ENCODE peak calls at places on chromosomes 5 and 9, in six cellular contexts. One of them, this sample, is unnamed.

GRCh38 chr5:129413570-129413969 is 46.5 kb upstream of the ADAMTS19 start:
- DNase-seq in CD8-positive, alpha-beta T cell: no peak
- DNase-seq in heart left ventricle: no peak
- DNase-seq in cardiac muscle cell: no peak
- DNase-seq in neural progenitor cell: no peak
- DNase-seq in aorta: no peak
- DNase-seq in this sample: no peak

GRCh38 chr5:168784449-168784848 is 205.3 kb upstream of the PANK3 start:
- DNase-seq in CD8-positive, alpha-beta T cell: no peak
- DNase-seq in heart left ventricle: no peak
- DNase-seq in cardiac muscle cell: no peak
- DNase-seq in neural progenitor cell: no peak
- DNase-seq in aorta: no peak
- DNase-seq in this sample: no peak

GRCh38 chr5:11619339-11620028 is 284.8 kb downstream of the CTNND2 start:
- DNase-seq in CD8-positive, alpha-beta T cell: no peak
- DNase-seq in heart left ventricle: no peak
- DNase-seq in cardiac muscle cell: peak
- DNase-seq in neural progenitor cell: peak
- DNase-seq in aorta: no peak
- DNase-seq in this sample: no peak

GRCh38 chr5:3656803-3657202 is 61.2 kb downstream of the IRX1 start:
- DNase-seq in CD8-positive, alpha-beta T cell: no peak
- DNase-seq in heart left ventricle: no peak
- DNase-seq in cardiac muscle cell: no peak
- DNase-seq in neural progenitor cell: no peak
- DNase-seq in aorta: no peak
- DNase-seq in this sample: peak

GRCh38 chr9:91066856-91067255 is 265.2 kb downstream of the SYK start:
- DNase-seq in CD8-positive, alpha-beta T cell: no peak
- DNase-seq in heart left ventricle: no peak
- DNase-seq in cardiac muscle cell: no peak
- DNase-seq in neural progenitor cell: no peak
- DNase-seq in aorta: no peak
- DNase-seq in this sample: no peak

GRCh38 chr5:172834570-172835245 is 657 bp downstream of the ERGIC1 start:
- DNase-seq in CD8-positive, alpha-beta T cell: no peak
- DNase-seq in heart left ventricle: no peak
- DNase-seq in cardiac muscle cell: peak
- DNase-seq in neural progenitor cell: peak
- DNase-seq in aorta: peak
- DNase-seq in this sample: no peak

GRCh38 chr9:113609562-113610318 is 146.2 kb downstream of the RGS3 start:
- DNase-seq in CD8-positive, alpha-beta T cell: no peak
- DNase-seq in heart left ventricle: peak
- DNase-seq in cardiac muscle cell: peak
- DNase-seq in neural progenitor cell: peak
- DNase-seq in aorta: peak
- DNase-seq in this sample: no peak

GRCh38 chr9:90107864-90108263 is 503.1 kb downstream of the GADD45G start:
- DNase-seq in CD8-positive, alpha-beta T cell: no peak
- DNase-seq in heart left ventricle: no peak
- DNase-seq in cardiac muscle cell: no peak
- DNase-seq in neural progenitor cell: no peak
- DNase-seq in aorta: no peak
- DNase-seq in this sample: no peak

GRCh38 chr5:111384220-111384619 is 128.1 kb downstream of the STARD4 start:
- DNase-seq in CD8-positive, alpha-beta T cell: no peak
- DNase-seq in heart left ventricle: no peak
- DNase-seq in cardiac muscle cell: peak
- DNase-seq in neural progenitor cell: no peak
- DNase-seq in aorta: no peak
- DNase-seq in this sample: no peak

GRCh38 chr9:21657966-21658667 is 144.3 kb upstream of the MTAP start:
- DNase-seq in CD8-positive, alpha-beta T cell: no peak
- DNase-seq in heart left ventricle: no peak
- DNase-seq in cardiac muscle cell: no peak
- DNase-seq in neural progenitor cell: no peak
- DNase-seq in aorta: no peak
- DNase-seq in this sample: no peak

GRCh38 chr9:126235350-126235740 is 91.3 kb upstream of the MVB12B start:
- DNase-seq in CD8-positive, alpha-beta T cell: no peak
- DNase-seq in heart left ventricle: no peak
- DNase-seq in cardiac muscle cell: no peak
- DNase-seq in neural progenitor cell: no peak
- DNase-seq in aorta: no peak
- DNase-seq in this sample: no peak

GRCh38 chr5:36442352-36442751 is 140.7 kb upstream of the RANBP3L start:
- DNase-seq in CD8-positive, alpha-beta T cell: no peak
- DNase-seq in heart left ventricle: no peak
- DNase-seq in cardiac muscle cell: no peak
- DNase-seq in neural progenitor cell: no peak
- DNase-seq in aorta: no peak
- DNase-seq in this sample: no peak

GRCh38 chr5:165188555-165189260 is 1683.3 kb downstream of the MAT2B start:
- DNase-seq in CD8-positive, alpha-beta T cell: no peak
- DNase-seq in heart left ventricle: no peak
- DNase-seq in cardiac muscle cell: no peak
- DNase-seq in neural progenitor cell: no peak
- DNase-seq in aorta: no peak
- DNase-seq in this sample: no peak

GRCh38 chr9:6106576-6107339 is 91.3 kb upstream of the RANBP6 start:
- DNase-seq in CD8-positive, alpha-beta T cell: no peak
- DNase-seq in heart left ventricle: peak
- DNase-seq in cardiac muscle cell: peak
- DNase-seq in neural progenitor cell: peak
- DNase-seq in aorta: no peak
- DNase-seq in this sample: no peak

GRCh38 chr5:125140855-125141254 is 394.4 kb upstream of the ZNF608 start:
- DNase-seq in CD8-positive, alpha-beta T cell: no peak
- DNase-seq in heart left ventricle: peak
- DNase-seq in cardiac muscle cell: no peak
- DNase-seq in neural progenitor cell: peak
- DNase-seq in aorta: no peak
- DNase-seq in this sample: no peak

GRCh38 chr9:134419684-134420076 is 93.4 kb downstream of the RXRA start:
- DNase-seq in CD8-positive, alpha-beta T cell: no peak
- DNase-seq in heart left ventricle: no peak
- DNase-seq in cardiac muscle cell: no peak
- DNase-seq in neural progenitor cell: peak
- DNase-seq in aorta: no peak
- DNase-seq in this sample: no peak

GRCh38 chr5:55917402-55918096 is 66.4 kb downstream of the IL31RA start:
- DNase-seq in CD8-positive, alpha-beta T cell: no peak
- DNase-seq in heart left ventricle: no peak
- DNase-seq in cardiac muscle cell: no peak
- DNase-seq in neural progenitor cell: no peak
- DNase-seq in aorta: no peak
- DNase-seq in this sample: no peak

GRCh38 chr5:13664377-13664776 is 280.1 kb downstream of the DNAH5 start:
- DNase-seq in CD8-positive, alpha-beta T cell: no peak
- DNase-seq in heart left ventricle: no peak
- DNase-seq in cardiac muscle cell: no peak
- DNase-seq in neural progenitor cell: no peak
- DNase-seq in aorta: no peak
- DNase-seq in this sample: no peak

GRCh38 chr9:12538842-12539584 is 154.2 kb upstream of the TYRP1 start:
- DNase-seq in CD8-positive, alpha-beta T cell: no peak
- DNase-seq in heart left ventricle: no peak
- DNase-seq in cardiac muscle cell: no peak
- DNase-seq in neural progenitor cell: no peak
- DNase-seq in aorta: no peak
- DNase-seq in this sample: no peak

GRCh38 chr9:71793386-71794105 is 25.2 kb upstream of the CEMIP2 start:
- DNase-seq in CD8-positive, alpha-beta T cell: no peak
- DNase-seq in heart left ventricle: no peak
- DNase-seq in cardiac muscle cell: peak
- DNase-seq in neural progenitor cell: peak
- DNase-seq in aorta: no peak
- DNase-seq in this sample: no peak

GRCh38 chr5:4082966-4083564 is 487.4 kb downstream of the IRX1 start:
- DNase-seq in CD8-positive, alpha-beta T cell: no peak
- DNase-seq in heart left ventricle: no peak
- DNase-seq in cardiac muscle cell: no peak
- DNase-seq in neural progenitor cell: no peak
- DNase-seq in aorta: no peak
- DNase-seq in this sample: no peak

GRCh38 chr9:34896112-34896511 is 62.0 kb upstream of the PHF24 start:
- DNase-seq in CD8-positive, alpha-beta T cell: no peak
- DNase-seq in heart left ventricle: no peak
- DNase-seq in cardiac muscle cell: peak
- DNase-seq in neural progenitor cell: peak
- DNase-seq in aorta: no peak
- DNase-seq in this sample: no peak

GRCh38 chr9:14096182-14096922 is 217.6 kb downstream of the NFIB start:
- DNase-seq in CD8-positive, alpha-beta T cell: no peak
- DNase-seq in heart left ventricle: peak
- DNase-seq in cardiac muscle cell: peak
- DNase-seq in neural progenitor cell: peak
- DNase-seq in aorta: no peak
- DNase-seq in this sample: no peak

GRCh38 chr9:26974927-26975326 is 18.7 kb downstream of the IFT74 start:
- DNase-seq in CD8-positive, alpha-beta T cell: no peak
- DNase-seq in heart left ventricle: no peak
- DNase-seq in cardiac muscle cell: no peak
- DNase-seq in neural progenitor cell: peak
- DNase-seq in aorta: no peak
- DNase-seq in this sample: no peak

GRCh38 chr9:114403153-114403756 is 15.5 kb upstream of the AKNA start:
- DNase-seq in CD8-positive, alpha-beta T cell: no peak
- DNase-seq in heart left ventricle: no peak
- DNase-seq in cardiac muscle cell: no peak
- DNase-seq in neural progenitor cell: no peak
- DNase-seq in aorta: no peak
- DNase-seq in this sample: no peak

GRCh38 chr5:109936091-109936490 is 246.4 kb downstream of the MAN2A1 start:
- DNase-seq in CD8-positive, alpha-beta T cell: no peak
- DNase-seq in heart left ventricle: no peak
- DNase-seq in cardiac muscle cell: no peak
- DNase-seq in neural progenitor cell: no peak
- DNase-seq in aorta: no peak
- DNase-seq in this sample: no peak

GRCh38 chr9:129305246-129305645 is 127.2 kb upstream of the IER5L start:
- DNase-seq in CD8-positive, alpha-beta T cell: no peak
- DNase-seq in heart left ventricle: no peak
- DNase-seq in cardiac muscle cell: no peak
- DNase-seq in neural progenitor cell: no peak
- DNase-seq in aorta: no peak
- DNase-seq in this sample: peak

GRCh38 chr9:91023741-91024140 is 222.1 kb downstream of the SYK start:
- DNase-seq in CD8-positive, alpha-beta T cell: no peak
- DNase-seq in heart left ventricle: no peak
- DNase-seq in cardiac muscle cell: no peak
- DNase-seq in neural progenitor cell: no peak
- DNase-seq in aorta: no peak
- DNase-seq in this sample: no peak

GRCh38 chr5:56377573-56377972 is 144.4 kb upstream of the ANKRD55 start:
- DNase-seq in CD8-positive, alpha-beta T cell: no peak
- DNase-seq in heart left ventricle: no peak
- DNase-seq in cardiac muscle cell: no peak
- DNase-seq in neural progenitor cell: no peak
- DNase-seq in aorta: no peak
- DNase-seq in this sample: no peak

GRCh38 chr5:85896499-85896898 is 721.2 kb upstream of the COX7C start:
- DNase-seq in CD8-positive, alpha-beta T cell: no peak
- DNase-seq in heart left ventricle: no peak
- DNase-seq in cardiac muscle cell: no peak
- DNase-seq in neural progenitor cell: no peak
- DNase-seq in aorta: no peak
- DNase-seq in this sample: no peak

GRCh38 chr5:171586436-171586835 is 167.0 kb downstream of the FGF18 start:
- DNase-seq in CD8-positive, alpha-beta T cell: no peak
- DNase-seq in heart left ventricle: no peak
- DNase-seq in cardiac muscle cell: no peak
- DNase-seq in neural progenitor cell: no peak
- DNase-seq in aorta: no peak
- DNase-seq in this sample: no peak

DNA sequence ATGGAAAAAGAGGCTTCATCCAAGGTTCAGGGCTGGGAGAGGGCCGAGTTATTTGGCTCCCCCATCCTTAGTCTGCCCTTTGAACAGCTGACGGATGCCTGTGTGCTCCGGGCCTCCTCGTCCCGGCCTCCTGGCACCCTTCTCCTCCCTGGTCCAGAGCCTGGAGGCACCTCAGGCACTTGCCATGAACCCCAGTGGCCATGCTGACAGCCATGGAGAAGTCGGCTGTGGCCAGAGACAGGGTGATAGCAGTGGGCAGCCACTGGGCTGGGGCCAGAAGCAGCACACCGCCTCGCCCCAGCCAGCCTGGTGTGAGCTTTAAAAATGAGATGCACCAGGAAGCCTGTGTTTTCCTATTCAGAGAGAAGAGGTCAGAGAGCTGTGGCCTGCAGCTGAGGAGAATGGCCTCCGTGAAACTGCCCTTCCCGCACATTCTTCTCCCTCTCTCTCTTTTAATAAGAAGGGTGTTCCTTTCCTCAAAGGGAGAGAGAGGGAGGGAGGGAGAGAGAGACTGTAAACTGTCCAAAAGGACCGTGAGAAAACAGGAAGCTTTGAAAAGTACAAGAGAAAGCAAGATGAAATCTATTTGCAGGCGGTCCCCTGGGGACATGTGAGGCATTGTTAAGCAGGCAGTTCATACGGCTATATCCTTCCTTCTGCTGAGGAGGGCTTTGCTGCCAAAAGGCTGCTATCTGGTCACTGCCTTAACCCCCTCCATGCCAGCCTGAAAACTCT is 55.3 kb downstream of the ZNF366 start:
- DNase-seq in CD8-positive, alpha-beta T cell: no peak
- DNase-seq in heart left ventricle: peak
- DNase-seq in cardiac muscle cell: no peak
- DNase-seq in neural progenitor cell: peak
- DNase-seq in aorta: peak
- DNase-seq in this sample: peak
- H3K4me3 ChIP-seq in CD8-positive, alpha-beta T cell: no peak
- H3K4me3 ChIP-seq in heart left ventricle: no peak
- H3K4me3 ChIP-seq in cardiac muscle cell: no peak
- H3K4me3 ChIP-seq in neural progenitor cell: no peak
- H3K4me3 ChIP-seq in aorta: no peak
- H3K4me3 ChIP-seq in this sample: no peak

GRCh38 chr9:80049096-80049495 is 477.3 kb downstream of the TLE4 start:
- DNase-seq in CD8-positive, alpha-beta T cell: no peak
- DNase-seq in heart left ventricle: no peak
- DNase-seq in cardiac muscle cell: no peak
- DNase-seq in neural progenitor cell: peak
- DNase-seq in aorta: no peak
- DNase-seq in this sample: no peak
- H3K4me3 ChIP-seq in CD8-positive, alpha-beta T cell: no peak
- H3K4me3 ChIP-seq in heart left ventricle: no peak
- H3K4me3 ChIP-seq in cardiac muscle cell: no peak
- H3K4me3 ChIP-seq in neural progenitor cell: no peak
- H3K4me3 ChIP-seq in aorta: no peak
- H3K4me3 ChIP-seq in this sample: no peak

GRCh38 chr5:178163772-178164735 is 10.4 kb upstream of the NHP2 start:
- DNase-seq in CD8-positive, alpha-beta T cell: peak
- DNase-seq in heart left ventricle: peak
- DNase-seq in cardiac muscle cell: peak
- DNase-seq in neural progenitor cell: peak
- DNase-seq in aorta: peak
- DNase-seq in this sample: peak
- H3K4me3 ChIP-seq in CD8-positive, alpha-beta T cell: no peak
- H3K4me3 ChIP-seq in heart left ventricle: peak
- H3K4me3 ChIP-seq in cardiac muscle cell: no peak
- H3K4me3 ChIP-seq in neural progenitor cell: peak
- H3K4me3 ChIP-seq in aorta: no peak
- H3K4me3 ChIP-seq in this sample: no peak

GRCh38 chr5:117454716-117455212 is 880.1 kb upstream of the SEMA6A start:
- DNase-seq in CD8-positive, alpha-beta T cell: peak
- DNase-seq in heart left ventricle: no peak
- DNase-seq in cardiac muscle cell: peak
- DNase-seq in neural progenitor cell: peak
- DNase-seq in aorta: no peak
- DNase-seq in this sample: peak
- H3K4me3 ChIP-seq in CD8-positive, alpha-beta T cell: peak
- H3K4me3 ChIP-seq in heart left ventricle: peak
- H3K4me3 ChIP-seq in cardiac muscle cell: peak
- H3K4me3 ChIP-seq in neural progenitor cell: peak
- H3K4me3 ChIP-seq in aorta: no peak
- H3K4me3 ChIP-seq in this sample: no peak

This sample was measured in lower leg skin.